ENCODE peak calls at places on chromosomes 12 and 14, in four cellular contexts. N is PC-3, Q is fibroblast of lung, A is H9. B is an unnamed sample.

GRCh38 chr14:69246331-69246730 is 13.6 kb upstream of the GALNT16 start:
- DNase-seq in A (no peak), N (no peak), Q (no peak), B (no peak)

GRCh38 chr12:65823481-65824313 is 586 bp upstream of the HMGA2 start:
- DNase-seq in N (peak; percentile 72), Q (peak; percentile 63), A (peak; percentile 65), B (peak; percentile 58)

GRCh38 chr14:60561845-60562746 is 53.1 kb downstream of the SIX6 start:
- DNase-seq in Q (peak; percentile 84), N (peak; percentile 94), A (peak; percentile 83), B (peak; percentile 66)

GRCh38 chr12:49068879-49069506 is 786 bp downstream of the RHEBL1 start:
- DNase-seq in A (no peak), Q (no peak), N (no peak), B (no peak)

GRCh38 chr12:133107121-133107520 is 23.0 kb downstream of the ZNF891 start:
- DNase-seq in N (no peak), A (no peak), Q (no peak), B (no peak)

GRCh38 chr14:76772300-76773187 is 11.3 kb downstream of the VASH1 start:
- DNase-seq in A (peak; percentile 78), N (no peak), Q (peak; percentile 44), B (peak; percentile 64)

GRCh38 chr12:122837306-122838265 is 2.3 kb downstream of the HIP1R start:
- DNase-seq in N (peak; percentile 31), Q (no peak), A (no peak), B (no peak)

GRCh38 chr14:35929171-35929570 is 103.0 kb downstream of the BRMS1L start:
- DNase-seq in A (no peak), Q (no peak), N (no peak), B (no peak)

GRCh38 chr12:51848843-51849735 is 571 bp upstream of the FIGNL2 start:
- DNase-seq in Q (no peak), N (no peak), A (peak; percentile 79), B (no peak)

GRCh38 chr12:51847830-51848727 is at the start of gene FIGNL2:
- DNase-seq in A (peak; percentile 76), N (no peak), Q (no peak), B (no peak)

GRCh38 chr12:51845451-51845850 is 3.1 kb downstream of the FIGNL2 start:
- DNase-seq in Q (no peak), A (no peak), N (no peak), B (no peak)

GRCh38 chr12:51846911-51847829 is 1.3 kb downstream of the FIGNL2 start:
- DNase-seq in A (peak; percentile 84), Q (no peak), N (no peak), B (no peak)

GRCh38 chr12:51846209-51846779 is 2.2 kb downstream of the FIGNL2 start:
- DNase-seq in A (no peak), Q (no peak), N (no peak), B (no peak)
- H3K27me3 ChIP-seq in A (peaks cover 10% of the 10 kb centered on the region), Q (peaks cover 52% of the 10 kb centered on the region), N (peaks cover 39% of the 10 kb centered on the region), B (peaks cover 63% of the 10 kb centered on the region)

DNA sequence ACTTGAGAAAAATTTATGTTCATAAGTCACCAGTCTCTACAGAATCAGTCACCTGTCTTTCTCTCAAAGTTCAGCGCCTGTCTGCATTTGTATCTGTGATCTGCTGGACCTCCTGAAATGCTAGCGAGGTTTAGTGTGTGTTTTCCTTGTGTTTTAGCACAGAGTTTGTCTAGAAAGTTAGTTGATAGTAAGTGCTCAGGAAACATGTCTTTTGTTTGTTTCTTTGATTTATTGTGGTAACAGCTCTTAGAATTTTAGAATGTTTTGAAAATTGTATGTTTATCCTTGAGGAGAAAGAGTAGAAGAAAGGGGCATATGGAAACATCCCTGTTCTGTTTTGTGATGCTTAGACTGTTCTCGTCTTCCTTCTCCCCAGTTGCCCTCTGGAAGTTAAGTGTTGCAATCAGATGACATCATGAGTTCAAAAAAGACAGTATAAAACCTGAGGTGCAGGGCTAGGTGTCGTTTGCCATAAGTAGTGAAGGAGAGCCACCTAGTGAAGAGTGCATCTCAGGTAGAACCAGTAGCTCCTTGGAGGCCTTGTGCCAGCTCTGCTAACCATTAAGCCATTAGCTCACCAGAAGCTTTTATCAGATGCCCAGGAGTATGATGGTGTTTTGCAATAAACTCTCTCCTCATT is 44.8 kb downstream of the FBXW8 start:
- DNase-seq in Q (peak; percentile 45), N (peak; percentile 86), A (no peak), B (no peak)
- TF ChIP-seq CTCF in Q (no peak), N (peak; percentile 88), A (peak; percentile 46), B (no peak)

GRCh38 chr14:31966896-31967668 is 110.0 kb upstream of the ARHGAP5 start:
- DNase-seq in Q (no peak), N (no peak), A (no peak), B (no peak)

GRCh38 chr14:31962920-31963319 is 114.2 kb upstream of the ARHGAP5 start:
- DNase-seq in A (no peak), Q (no peak), N (no peak), B (no peak)

GRCh38 chr14:31964490-31964889 is 112.6 kb upstream of the ARHGAP5 start:
- DNase-seq in Q (no peak), A (no peak), N (no peak), B (no peak)

GRCh38 chr14:31965735-31966598 is 111.1 kb upstream of the ARHGAP5 start:
- DNase-seq in A (no peak), Q (peak; percentile 17), N (peak; percentile 17), B (peak; percentile 45)

DNA sequence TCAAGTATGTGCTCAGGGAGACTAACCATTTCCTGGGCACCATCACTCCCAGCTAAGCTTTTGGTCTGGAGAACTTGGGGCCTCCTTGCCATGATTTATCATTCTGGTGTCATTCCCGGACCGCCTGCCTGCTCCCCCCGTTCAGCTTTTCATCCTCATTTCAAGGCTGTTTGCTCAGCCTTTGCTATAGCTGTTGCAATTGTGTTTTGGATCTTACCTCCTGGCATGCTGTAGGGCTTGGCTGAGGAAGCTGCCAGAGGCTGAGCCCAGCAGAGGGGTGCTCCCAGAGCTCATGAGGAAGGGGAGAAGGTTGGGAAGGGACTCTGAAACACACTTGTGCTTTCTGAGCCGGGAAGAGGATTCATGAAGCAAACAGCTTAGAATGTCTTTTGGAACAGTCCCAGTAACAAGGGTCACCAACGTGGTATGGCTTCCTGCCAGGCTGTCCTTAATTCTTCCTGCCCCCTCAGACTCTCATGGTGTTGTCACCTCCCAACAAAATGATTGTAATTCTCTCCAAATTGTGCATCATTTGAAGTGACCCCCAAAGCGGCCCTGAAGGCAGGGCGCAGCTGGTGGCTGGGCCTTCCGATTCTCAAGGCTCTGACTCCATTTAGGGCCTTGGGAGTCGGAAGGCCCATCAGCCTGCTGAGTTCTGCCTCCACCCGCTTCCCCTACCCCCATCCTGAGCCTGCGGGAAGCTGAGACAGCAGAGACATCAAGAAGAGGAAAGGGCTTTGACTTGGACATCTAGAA is 111.9 kb upstream of the ARHGAP5 start:
- DNase-seq in N (no peak), A (no peak), Q (peak; percentile 12), B (no peak)
- H3K27ac ChIP-seq in N (no peak overlapping the region), A (no peak overlapping the region), Q (no peak overlapping the region), B (no peak overlapping the region)

GRCh38 chr12:107912421-107913004 is 138.0 kb downstream of the ASCL4 start:
- DNase-seq in A (peak; percentile 89), Q (no peak), N (peak; percentile 55), B (no peak)
- H3K27me3 ChIP-seq in A (no peaks in the 10 kb centered on the region), Q (no peaks in the 10 kb centered on the region), N (peaks cover 51% of the 10 kb centered on the region), B (no peaks in the 10 kb centered on the region)

GRCh38 chr12:45745861-45746277 is 16.4 kb downstream of the ARID2 start:
- DNase-seq in Q (peak; percentile 56), N (peak; percentile 45), A (no peak), B (no peak)
- TF ChIP-seq CTCF in Q (no peak), N (peak; percentile 58), A (peak; percentile 45), B (peak; percentile 8)

GRCh38 chr12:4956968-4957367 is 47.3 kb downstream of the KCNA1 start:
- DNase-seq in N (no peak), Q (no peak), A (no peak), B (no peak)
- H3K27ac ChIP-seq in N (no peak overlapping the region), Q (no peak overlapping the region), A (no peak overlapping the region), B (no peak overlapping the region)

GRCh38 chr12:6765634-6766581 is at the start of gene PTMS:
- DNase-seq in N (peak; percentile 78), Q (peak; percentile 92), A (peak; percentile 97), B (peak; percentile 71)
- H3K27me3 ChIP-seq in N (no peaks in the 10 kb centered on the region), Q (no peaks in the 10 kb centered on the region), A (no peaks in the 10 kb centered on the region), B (no peaks in the 10 kb centered on the region)

GRCh38 chr12:21971344-21971743 is 30.1 kb upstream of the ABCC9 start:
- DNase-seq in N (no peak), Q (no peak), A (peak; percentile 68), B (no peak)

GRCh38 chr12:21975293-21975692 is 34.1 kb upstream of the ABCC9 start:
- DNase-seq in Q (no peak), N (no peak), A (no peak), B (no peak)

GRCh38 chr12:21972055-21972454 is 30.8 kb upstream of the ABCC9 start:
- DNase-seq in A (no peak), N (no peak), Q (no peak), B (no peak)
- TF ChIP-seq CTCF in A (no peak), N (no peak), Q (no peak), B (no peak)

GRCh38 chr12:128973883-128974681 is 120.8 kb downstream of the GLT1D1 start:
- DNase-seq in A (no peak), Q (no peak), N (no peak), B (no peak)

GRCh38 chr12:128976120-128976519 is 122.8 kb downstream of the GLT1D1 start:
- DNase-seq in A (peak; percentile 86), Q (no peak), N (peak; percentile 13), B (peak; percentile 16)

GRCh38 chr12:128970941-128971340 is 117.7 kb downstream of the GLT1D1 start:
- DNase-seq in A (no peak), Q (no peak), N (no peak), B (no peak)

GRCh38 chr12:128971802-128972201 is 118.5 kb downstream of the GLT1D1 start:
- DNase-seq in Q (no peak), A (no peak), N (no peak), B (no peak)

DNA sequence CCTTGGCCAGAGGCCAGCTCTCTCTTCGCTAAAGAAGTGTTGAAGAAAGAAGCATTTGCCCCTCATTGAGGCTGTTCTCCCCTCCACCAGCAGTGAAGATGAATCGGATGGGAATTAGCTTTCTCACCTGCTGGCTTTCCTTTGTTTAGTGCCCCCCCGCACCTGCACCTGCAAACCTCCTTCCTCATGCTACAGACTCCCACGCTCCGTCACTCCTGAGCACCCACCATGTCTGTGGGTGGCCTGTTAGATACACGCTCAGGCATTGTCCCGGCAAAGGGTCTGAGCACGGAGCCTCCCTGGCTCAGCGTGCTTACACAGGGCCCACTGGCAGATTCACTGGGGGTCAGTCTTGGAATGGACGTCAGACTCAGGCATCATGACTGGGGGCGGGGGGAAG is 121.6 kb downstream of the GLT1D1 start:
- DNase-seq in Q (no peak), A (no peak), N (no peak), B (no peak)
- H3K27ac ChIP-seq in Q (no peak overlapping the region), A (no peak overlapping the region), N (no peak overlapping the region), B (no peak overlapping the region)